ENCODE peak calls at places on chromosomes 3 and 15, in six cellular contexts. Y is A549, W is thoracic aorta, V is spleen, R is GM23338, Z is heart right ventricle. K is an unnamed sample. For H3K4me1, the result is how much of the 10 kb centered on the place peaks cover.

GRCh38 chr3:11120091-11120845 is 34.0 kb upstream of the HRH1 start:
- DNase-seq in Y (no peak), W (no peak), V (no peak), R (no peak), Z (no peak), K (no peak)

GRCh38 chr15:37585966-37586656 is 348.3 kb upstream of the TMCO5A start:
- DNase-seq in Y (no peak), W (no peak), V (no peak), R (no peak), Z (no peak), K (no peak)

GRCh38 chr15:70569718-70570231 is 193.6 kb downstream of the UACA start:
- DNase-seq in Y (peak), W (no peak), V (no peak), R (no peak), Z (no peak), K (peak)

GRCh38 chr3:120506076-120506827 is 55.5 kb upstream of the FSTL1 start:
- DNase-seq in Y (no peak), W (no peak), V (no peak), R (no peak), Z (no peak), K (no peak)

GRCh38 chr3:14806641-14807263 is 12.0 kb upstream of the FGD5 start:
- DNase-seq in Y (no peak), W (no peak), V (peak), R (no peak), Z (no peak), K (no peak)

GRCh38 chr3:185630182-185630622 is 44.1 kb downstream of the SENP2 start:
- DNase-seq in Y (no peak), W (no peak), V (no peak), R (no peak), Z (peak), K (no peak)

GRCh38 chr3:59424268-59425010 is 374.6 kb upstream of the CFAP20DC start:
- DNase-seq in Y (no peak), W (no peak), V (no peak), R (no peak), Z (no peak), K (no peak)

GRCh38 chr15:35436422-35436821 is 109.5 kb downstream of the DPH6 start:
- DNase-seq in Y (no peak), W (no peak), V (no peak), R (peak), Z (no peak), K (no peak)

GRCh38 chr3:187519428-187519890 is 150.7 kb downstream of the SST start:
- DNase-seq in Y (no peak), W (no peak), V (no peak), R (peak), Z (no peak), K (no peak)

DNA sequence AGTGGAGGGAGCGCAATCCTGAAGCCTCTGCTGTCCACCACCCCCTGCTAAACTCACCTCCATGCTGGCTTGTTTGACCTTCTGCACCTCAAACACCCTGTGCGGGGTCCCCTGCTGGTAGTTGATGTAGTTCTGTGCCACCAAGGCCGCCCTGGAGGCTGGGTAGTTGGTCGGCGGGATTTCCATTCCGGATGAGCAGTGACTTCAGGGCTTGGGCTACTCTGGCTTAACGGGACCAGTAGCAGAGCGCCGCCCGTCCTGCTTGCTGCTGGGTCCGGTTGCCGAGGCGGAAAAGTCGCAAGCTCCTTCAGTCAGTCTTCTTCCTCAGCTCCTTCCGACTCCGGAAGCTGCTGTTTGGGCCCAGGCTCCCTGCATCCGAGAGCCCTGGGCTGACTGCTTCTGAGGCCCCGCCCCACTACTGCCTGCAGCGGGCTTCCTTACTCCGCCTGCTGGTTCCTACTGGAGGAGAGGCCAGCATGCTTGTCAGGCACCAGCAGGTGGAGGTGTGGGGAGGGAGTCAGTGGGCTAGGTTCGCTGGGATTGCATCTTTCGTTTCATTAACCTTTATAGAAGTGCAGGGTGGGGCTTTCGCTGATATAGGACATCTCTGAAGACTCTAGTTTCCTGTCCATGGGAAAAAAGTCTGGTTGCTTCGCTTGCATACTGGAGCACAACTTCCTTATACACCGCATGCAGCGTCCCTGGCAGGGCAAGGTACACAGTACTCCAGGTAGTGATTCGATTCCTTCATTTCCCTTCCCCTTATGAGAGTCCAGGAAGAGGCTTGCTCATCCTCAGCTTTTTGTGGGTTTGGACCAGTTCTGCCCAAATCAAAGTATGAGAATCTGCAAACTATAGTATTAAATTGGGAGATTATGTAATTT is at the start of gene LXN:
- DNase-seq in Y (peak), W (peak), V (peak), R (peak), Z (peak), K (peak)
- TF ChIP-seq CTCF in Y (peak), W (no peak), V (peak), R (peak), Z (peak), K (peak)

GRCh38 chr3:197012021-197012883 is 17.4 kb downstream of the MELTF start:
- DNase-seq in Y (no peak), W (no peak), V (no peak), R (no peak), Z (no peak), K (peak)
- H3K4me1 ChIP-seq in Y (under half), W (under half), V (under half), R (under half), Z (under half), K (under half)

GRCh38 chr15:81274255-81274654 is 49.7 kb downstream of the STARD5 start:
- DNase-seq in Y (no peak), W (no peak), V (no peak), R (no peak), Z (no peak), K (no peak)

GRCh38 chr15:81273200-81273599 is 50.7 kb downstream of the STARD5 start:
- DNase-seq in Y (no peak), W (no peak), V (no peak), R (no peak), Z (no peak), K (no peak)

GRCh38 chr15:81273855-81274254 is 50.1 kb downstream of the STARD5 start:
- DNase-seq in Y (no peak), W (no peak), V (no peak), R (no peak), Z (no peak), K (no peak)

GRCh38 chr15:81275711-81276417 is 48.1 kb downstream of the STARD5 start:
- DNase-seq in Y (no peak), W (no peak), V (no peak), R (no peak), Z (no peak), K (peak)

GRCh38 chr15:81274932-81275341 is 49.0 kb downstream of the STARD5 start:
- DNase-seq in Y (peak), W (no peak), V (peak), R (peak), Z (peak), K (no peak)
- H3K27ac ChIP-seq in Y (no peak), W (no peak), V (no peak), R (no peak), Z (no peak), K (no peak)

DNA sequence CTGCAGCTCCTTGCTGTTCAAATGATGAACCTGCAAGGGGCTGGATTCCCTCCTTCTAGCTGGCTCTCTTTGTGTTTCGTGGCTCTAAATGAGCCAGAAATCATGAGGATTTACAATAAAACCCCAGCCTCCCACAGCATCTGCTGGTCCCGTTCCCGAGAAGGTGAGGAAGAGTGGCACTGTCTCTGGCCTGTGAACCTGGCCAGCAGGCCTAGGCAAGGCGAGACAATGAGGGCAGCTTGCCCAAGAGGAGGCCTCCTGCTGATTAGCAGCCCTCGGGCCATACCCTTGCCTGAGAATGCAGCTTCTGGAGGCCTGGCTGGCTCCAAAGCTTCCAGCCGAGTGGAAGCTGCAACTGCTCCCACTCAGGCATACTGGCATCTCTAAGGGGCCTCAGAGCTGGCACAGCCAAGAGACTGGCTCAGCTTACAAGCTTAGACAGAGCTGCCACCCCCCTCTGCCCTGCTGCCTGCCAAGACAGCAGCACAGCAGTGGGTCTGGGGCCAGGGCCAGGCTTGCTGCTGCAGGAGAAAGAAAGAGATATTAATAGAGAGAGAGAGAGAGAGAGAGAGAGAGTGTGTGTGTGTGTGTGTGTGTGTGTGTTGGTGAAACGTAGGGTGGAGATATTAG is 76.5 kb downstream of the HMG20A start:
- DNase-seq in Y (no peak), W (no peak), V (peak), R (no peak), Z (peak), K (no peak)
- TF ChIP-seq CTCF in Y (peak), W (no peak), V (peak), R (no peak), Z (no peak), K (peak)

DNA sequence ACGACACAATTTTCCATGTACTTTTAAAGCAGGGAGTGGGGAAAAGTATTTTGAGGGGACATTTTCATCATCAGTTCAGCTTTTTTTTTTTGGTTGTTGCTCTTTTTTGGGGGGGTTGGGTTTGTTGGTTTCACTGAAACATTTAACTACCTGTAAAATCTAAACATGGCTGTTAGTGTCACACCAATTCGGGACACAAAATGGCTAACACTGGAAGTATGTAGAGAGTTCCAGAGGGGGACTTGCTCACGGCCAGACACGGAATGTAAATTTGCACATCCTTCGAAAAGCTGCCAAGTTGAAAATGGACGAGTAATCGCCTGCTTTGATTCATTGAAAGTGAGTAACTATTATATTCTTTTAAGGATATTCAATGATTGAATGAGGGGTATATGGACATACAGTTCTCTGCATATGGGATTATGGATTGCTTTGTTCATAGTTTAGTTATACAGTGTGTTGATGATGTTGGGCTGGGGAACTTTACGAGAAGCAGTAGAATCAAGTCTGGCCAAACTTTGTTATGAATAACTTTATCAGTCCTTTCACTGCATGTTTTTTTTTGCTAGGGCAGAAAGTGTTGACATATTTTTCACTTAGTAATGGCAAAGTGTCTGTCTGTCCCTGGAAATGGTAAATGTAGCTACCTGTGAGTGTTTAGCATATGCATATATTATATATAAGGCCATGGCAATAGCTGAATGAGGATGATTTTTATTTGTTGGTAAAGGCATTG is 31.5 kb downstream of the MBNL1 start:
- DNase-seq in Y (no peak), W (no peak), V (no peak), R (no peak), Z (no peak), K (no peak)
- H3K4me1 ChIP-seq in Y (half or more), W (half or more), V (half or more), R (half or more), Z (half or more), K (under half)

GRCh38 chr3:156898296-156898880 is 72.2 kb downstream of the LEKR1 start:
- DNase-seq in Y (no peak), W (no peak), V (no peak), R (no peak), Z (no peak), K (no peak)

GRCh38 chr3:156908398-156908797 is 82.2 kb downstream of the LEKR1 start:
- DNase-seq in Y (no peak), W (no peak), V (no peak), R (no peak), Z (no peak), K (no peak)

GRCh38 chr3:156899951-156900350 is 73.8 kb downstream of the LEKR1 start:
- DNase-seq in Y (no peak), W (no peak), V (no peak), R (peak), Z (no peak), K (no peak)

GRCh38 chr3:156906275-156906674 is 80.1 kb downstream of the LEKR1 start:
- DNase-seq in Y (no peak), W (no peak), V (no peak), R (no peak), Z (no peak), K (no peak)

GRCh38 chr3:156902916-156903315 is 76.8 kb downstream of the LEKR1 start:
- DNase-seq in Y (no peak), W (no peak), V (no peak), R (no peak), Z (no peak), K (no peak)
- H3K27ac ChIP-seq in Y (no peak), W (no peak), V (no peak), R (no peak), Z (no peak), K (no peak)

GRCh38 chr3:23052230-23053019 is 150.7 kb upstream of the UBE2E2 start:
- DNase-seq in Y (no peak), W (no peak), V (no peak), R (peak), Z (no peak), K (no peak)
- TF ChIP-seq CTCF in Y (no peak), W (no peak), V (no peak), R (peak), Z (no peak), K (no peak)

GRCh38 chr3:135865085-135865484 is 100.4 kb upstream of the PPP2R3A start:
- DNase-seq in Y (no peak), W (no peak), V (no peak), R (no peak), Z (no peak), K (no peak)
- H3K4me1 ChIP-seq in Y (under half), W (under half), V (under half), R (under half), Z (under half), K (under half)

GRCh38 chr3:6315906-6316305 is 545.0 kb upstream of the GRM7 start:
- DNase-seq in Y (no peak), W (no peak), V (no peak), R (no peak), Z (no peak), K (no peak)
- H3K27ac ChIP-seq in Y (no peak), W (no peak), V (no peak), R (no peak), Z (no peak), K (no peak)